ENCODE peak calls at places on chromosomes 1 and 21, in seven cellular contexts. L is testis; H is lung; J is GM23248; E is PC-9; W is effector memory CD4-positive, alpha-beta T cell; S is CD8-positive, alpha-beta memory T cell. T is an unnamed sample.

GRCh38 chr21:19781881-19782652 is 1216.1 kb upstream of the NCAM2 start:
- DNase-seq in E (no peak), L (no peak), W (no peak), H (no peak), J (no peak), S (no peak), T (peak; percentile 28)

GRCh38 chr1:3454811-3455618 is 550 bp downstream of the ARHGEF16 start:
- DNase-seq in J (no peak), H (no peak), L (peak; percentile 32), W (no peak), S (no peak), E (no peak), T (no peak)

GRCh38 chr1:226723640-226724532 is 15.2 kb downstream of the ITPKB start:
- DNase-seq in W (no peak), L (peak; percentile 70), H (no peak), S (no peak), J (peak; percentile 74), E (peak; percentile 59), T (peak; percentile 94)

GRCh38 chr1:23423415-23424170 is 955 bp downstream of the TCEA3 start:
- DNase-seq in S (no peak), H (peak; percentile 52), J (peak; percentile 37), W (no peak), E (no peak), L (no peak), T (peak; percentile 84)

GRCh38 chr1:182092336-182092735 is 30.8 kb upstream of the ZNF648 start:
- DNase-seq in W (no peak), E (no peak), S (no peak), L (no peak), J (no peak), H (no peak), T (no peak)

GRCh38 chr1:183147735-183148134 is 38.3 kb upstream of the LAMC2 start:
- DNase-seq in H (no peak), S (no peak), E (no peak), W (no peak), L (no peak), J (no peak), T (no peak)

GRCh38 chr21:14215971-14216621 is at the start of gene RBM11:
- DNase-seq in J (peak; percentile 65), W (peak; percentile 45), L (peak; percentile 93), S (peak; percentile 73), H (peak; percentile 70), E (peak; percentile 75), T (no peak)

GRCh38 chr1:192943108-192943507 is 116.1 kb downstream of the UCHL5 start:
- DNase-seq in W (no peak), H (no peak), E (no peak), J (no peak), L (no peak), S (no peak), T (no peak)

GRCh38 chr1:209723761-209724693 is 19.4 kb downstream of the HSD11B1 start:
- DNase-seq in S (no peak), H (no peak), J (no peak), E (no peak), W (no peak), L (no peak), T (no peak)

GRCh38 chr1:109762821-109763645 is 690 bp downstream of the EPS8L3 start:
- DNase-seq in H (no peak), L (peak; percentile 14), E (peak; percentile 31), W (no peak), S (peak; percentile 16), J (peak; percentile 46), T (no peak)

GRCh38 chr1:64545118-64545916 is 75.4 kb downstream of the CACHD1 start:
- DNase-seq in E (no peak), H (no peak), L (no peak), J (peak; percentile 9), S (no peak), W (no peak), T (no peak)

GRCh38 chr1:204575221-204576190 is 59.3 kb downstream of the MDM4 start:
- DNase-seq in J (no peak), W (no peak), L (no peak), H (no peak), S (no peak), E (no peak), T (no peak)

GRCh38 chr1:47424336-47424982 is 8.4 kb downstream of the FOXE3 start:
- DNase-seq in J (peak; percentile 81), H (no peak), S (no peak), L (no peak), E (peak; percentile 32), W (no peak), T (peak; percentile 70)

GRCh38 chr21:19458295-19458694 is 1054.7 kb upstream of the TMPRSS15 start:
- DNase-seq in L (no peak), S (no peak), H (no peak), W (no peak), J (no peak), E (no peak), T (no peak)

GRCh38 chr21:37073417-37074194 is 552 bp downstream of the TTC3 start:
- DNase-seq in E (no peak), S (peak; percentile 86), L (peak; percentile 75), H (peak; percentile 60), J (peak; percentile 75), W (peak; percentile 56), T (peak; percentile 61)

GRCh38 chr1:198444792-198445191 is 95.7 kb downstream of the ATP6V1G3 start:
- DNase-seq in J (peak; percentile 88), W (no peak), E (no peak), H (no peak), S (no peak), L (no peak), T (no peak)

GRCh38 chr1:91609571-91609970 is 108.9 kb downstream of the CDC7 start:
- DNase-seq in J (peak; percentile 89), H (no peak), S (no peak), L (no peak), W (no peak), E (peak; percentile 29), T (no peak)

GRCh38 chr1:27149084-27149483 is 5.8 kb downstream of the SLC9A1 start:
- DNase-seq in W (no peak), E (no peak), H (no peak), S (no peak), J (no peak), L (no peak), T (no peak)
- H3K4me3 ChIP-seq in W (no peak overlapping the region), E (no peak overlapping the region), H (no peak overlapping the region), S (no peak overlapping the region), J (no peak overlapping the region), L (no peak overlapping the region), T (no peak overlapping the region)

DNA sequence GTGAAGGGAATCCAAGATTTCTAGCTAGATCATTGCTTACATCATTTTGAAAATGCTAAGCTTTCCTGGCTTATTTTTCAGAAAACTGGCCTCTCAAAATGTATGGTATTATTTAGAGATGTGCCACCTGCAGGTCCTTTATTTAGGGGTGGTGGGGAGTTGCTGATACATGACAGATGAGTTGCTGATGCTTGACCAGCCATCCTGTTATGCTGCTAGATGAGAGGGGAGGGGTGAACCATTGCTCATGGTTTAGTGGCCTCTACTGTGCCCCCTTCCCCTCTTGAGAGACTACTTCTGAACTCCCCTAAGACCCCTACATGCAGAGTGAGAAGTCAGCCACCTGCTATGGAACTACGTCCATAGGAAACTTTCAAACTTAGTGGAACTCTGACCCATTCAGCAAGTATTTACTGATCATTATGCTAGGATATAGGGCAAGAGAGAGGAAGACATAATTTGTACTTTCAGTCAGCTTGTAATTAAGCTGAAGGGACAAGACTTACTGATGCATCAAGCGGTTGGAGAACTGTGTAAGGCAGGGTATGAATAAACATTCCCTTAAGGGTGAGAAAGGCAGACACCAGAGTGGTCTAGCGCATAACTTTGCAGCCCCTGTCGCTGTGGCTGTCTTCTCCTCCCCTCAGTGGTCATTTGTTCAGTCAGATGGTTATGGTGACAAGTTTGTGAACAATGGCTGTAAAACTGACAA is 34.6 kb downstream of the SLAMF6 start:
- DNase-seq in L (no peak), J (no peak), E (no peak), H (no peak), W (no peak), S (no peak), T (no peak)
- H3K27ac ChIP-seq in L (no peak overlapping the region), J (no peak overlapping the region), E (no peak overlapping the region), H (no peak overlapping the region), W (no peak overlapping the region), S (no peak overlapping the region), T (no peak overlapping the region)

GRCh38 chr1:154351363-154352068 is 26.2 kb downstream of the ATP8B2 start:
- DNase-seq in W (no peak), S (no peak), J (no peak), H (no peak), L (no peak), E (no peak), T (no peak)

GRCh38 chr1:154353966-154354365 is 28.6 kb downstream of the ATP8B2 start:
- DNase-seq in H (no peak), W (no peak), S (no peak), L (no peak), E (no peak), J (no peak), T (peak; percentile 29)

GRCh38 chr1:154352245-154352580 is 26.9 kb downstream of the ATP8B2 start:
- DNase-seq in W (no peak), J (no peak), L (no peak), E (no peak), S (no peak), H (no peak), T (no peak)

GRCh38 chr1:154352581-154353459 is 27.5 kb downstream of the ATP8B2 start:
- DNase-seq in J (peak; percentile 53), L (peak; percentile 66), S (peak; percentile 55), E (peak; percentile 52), H (peak; percentile 68), W (peak; percentile 19), T (peak; percentile 75)

GRCh38 chr1:154353460-154353904 is 28.2 kb downstream of the ATP8B2 start:
- DNase-seq in J (peak; percentile 81), S (no peak), E (peak; percentile 16), W (no peak), H (peak; percentile 48), L (peak; percentile 48), T (no peak)
- H3K4me3 ChIP-seq in J (no peak overlapping the region), S (peak overlapping the region; percentile 76), E (no peak overlapping the region), W (peak overlapping the region; percentile 72), H (no peak overlapping the region), L (peak overlapping the region; percentile 29), T (peak overlapping the region; percentile 43)

DNA sequence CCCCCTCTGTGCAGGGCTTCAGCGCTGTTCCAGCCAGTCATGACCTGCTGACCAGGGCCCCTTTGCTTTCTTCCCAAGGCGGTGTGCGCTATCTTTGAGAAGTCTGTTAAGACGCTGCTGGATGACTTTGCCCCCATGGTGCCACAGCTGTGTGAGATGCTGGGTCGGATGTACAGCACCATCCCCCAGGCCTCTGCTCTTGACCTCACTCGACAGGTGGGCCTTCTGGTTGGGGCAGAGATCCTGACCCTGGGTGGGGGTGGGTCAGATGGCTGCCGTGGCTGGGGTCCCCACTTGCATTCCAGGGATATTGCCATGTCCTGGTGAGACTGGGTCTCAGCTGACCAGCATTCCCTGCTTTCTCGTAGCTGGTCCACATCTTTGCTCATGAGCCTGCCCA is 9.0 kb upstream of the DPH2 start:
- DNase-seq in H (no peak), L (no peak), E (no peak), S (no peak), J (no peak), W (no peak), T (no peak)
- H3K27ac ChIP-seq in H (no peak overlapping the region), L (no peak overlapping the region), E (no peak overlapping the region), S (no peak overlapping the region), J (no peak overlapping the region), W (no peak overlapping the region), T (no peak overlapping the region)

GRCh38 chr21:42122808-42123207 is 51.7 kb downstream of the UMODL1 start:
- DNase-seq in W (no peak), E (no peak), L (no peak), J (no peak), H (no peak), S (no peak), T (no peak)
- H3K4me3 ChIP-seq in W (no peak overlapping the region), E (no peak overlapping the region), L (no peak overlapping the region), J (no peak overlapping the region), H (no peak overlapping the region), S (no peak overlapping the region), T (no peak overlapping the region)

GRCh38 chr1:117828206-117828605 is 101.2 kb downstream of the GDAP2 start:
- DNase-seq in E (no peak), L (peak; percentile 63), J (peak; percentile 93), H (no peak), S (no peak), W (no peak), T (peak; percentile 13)
- H3K27ac ChIP-seq in E (no peak overlapping the region), L (peak overlapping the region; percentile 43), J (peak overlapping the region; percentile 83), H (no peak overlapping the region), S (no peak overlapping the region), W (no peak overlapping the region), T (no peak overlapping the region)

T was measured in SJCRH30.